ENCODE peak calls at places on chromosomes 3 and 15, in eight cellular contexts. One of them, this sample, is unnamed.

GRCh38 chr15:40002295-40002694 is 36.7 kb downstream of the SRP14 start:
- DNase-seq in PC-3: peak
- DNase-seq in GM23248: peak
- DNase-seq in hepatocyte: peak
- DNase-seq in neural progenitor cell: no peak
- DNase-seq in GM23338: peak
- DNase-seq in HCT116: no peak
- DNase-seq in MM.1S: no peak
- DNase-seq in this sample: no peak

GRCh38 chr15:39736646-39737550 is 45.7 kb downstream of the FSIP1 start:
- DNase-seq in PC-3: no peak
- DNase-seq in GM23248: no peak
- DNase-seq in hepatocyte: no peak
- DNase-seq in neural progenitor cell: no peak
- DNase-seq in GM23338: no peak
- DNase-seq in HCT116: no peak
- DNase-seq in MM.1S: no peak
- DNase-seq in this sample: no peak

GRCh38 chr3:182914341-182914740 is 66.0 kb downstream of the DCUN1D1 start:
- DNase-seq in PC-3: no peak
- DNase-seq in GM23248: no peak
- DNase-seq in hepatocyte: no peak
- DNase-seq in neural progenitor cell: no peak
- DNase-seq in GM23338: no peak
- DNase-seq in HCT116: no peak
- DNase-seq in MM.1S: no peak
- DNase-seq in this sample: no peak

GRCh38 chr15:47715856-47716445 is 1.4 kb upstream of the SEMA6D start:
- DNase-seq in PC-3: no peak
- DNase-seq in GM23248: peak
- DNase-seq in hepatocyte: no peak
- DNase-seq in neural progenitor cell: peak
- DNase-seq in GM23338: no peak
- DNase-seq in HCT116: no peak
- DNase-seq in MM.1S: no peak
- DNase-seq in this sample: no peak

GRCh38 chr15:70266412-70267089 is 168.8 kb upstream of the TLE3 start:
- DNase-seq in PC-3: no peak
- DNase-seq in GM23248: no peak
- DNase-seq in hepatocyte: no peak
- DNase-seq in neural progenitor cell: no peak
- DNase-seq in GM23338: no peak
- DNase-seq in HCT116: no peak
- DNase-seq in MM.1S: no peak
- DNase-seq in this sample: no peak

GRCh38 chr3:168620854-168621253 is 525.1 kb upstream of the GOLIM4 start:
- DNase-seq in PC-3: peak
- DNase-seq in GM23248: peak
- DNase-seq in hepatocyte: peak
- DNase-seq in neural progenitor cell: peak
- DNase-seq in GM23338: peak
- DNase-seq in HCT116: peak
- DNase-seq in MM.1S: peak
- DNase-seq in this sample: peak

GRCh38 chr15:33148129-33148850 is 46.2 kb downstream of the FMN1 start:
- DNase-seq in PC-3: no peak
- DNase-seq in GM23248: no peak
- DNase-seq in hepatocyte: no peak
- DNase-seq in neural progenitor cell: no peak
- DNase-seq in GM23338: no peak
- DNase-seq in HCT116: no peak
- DNase-seq in MM.1S: no peak
- DNase-seq in this sample: no peak

GRCh38 chr3:124557433-124558232 is 172.6 kb upstream of the UMPS start:
- DNase-seq in PC-3: peak
- DNase-seq in GM23248: peak
- DNase-seq in hepatocyte: no peak
- DNase-seq in neural progenitor cell: no peak
- DNase-seq in GM23338: no peak
- DNase-seq in HCT116: no peak
- DNase-seq in MM.1S: no peak
- DNase-seq in this sample: no peak

GRCh38 chr15:62928996-62929350 is 113.6 kb upstream of the TPM1 start:
- DNase-seq in PC-3: peak
- DNase-seq in GM23248: peak
- DNase-seq in hepatocyte: no peak
- DNase-seq in neural progenitor cell: no peak
- DNase-seq in GM23338: no peak
- DNase-seq in HCT116: peak
- DNase-seq in MM.1S: no peak
- DNase-seq in this sample: no peak

GRCh38 chr15:32098033-32098432 is 67.7 kb downstream of the CHRNA7 start:
- DNase-seq in PC-3: no peak
- DNase-seq in GM23248: no peak
- DNase-seq in hepatocyte: peak
- DNase-seq in neural progenitor cell: no peak
- DNase-seq in GM23338: no peak
- DNase-seq in HCT116: no peak
- DNase-seq in MM.1S: no peak
- DNase-seq in this sample: no peak

GRCh38 chr15:54208786-54209185 is 230.5 kb downstream of the UNC13C start:
- DNase-seq in PC-3: no peak
- DNase-seq in GM23248: no peak
- DNase-seq in hepatocyte: no peak
- DNase-seq in neural progenitor cell: no peak
- DNase-seq in GM23338: no peak
- DNase-seq in HCT116: no peak
- DNase-seq in MM.1S: no peak
- DNase-seq in this sample: no peak

GRCh38 chr3:94004301-94004910 is 24.0 kb downstream of the STX19 start:
- DNase-seq in PC-3: peak
- DNase-seq in GM23248: peak
- DNase-seq in hepatocyte: peak
- DNase-seq in neural progenitor cell: peak
- DNase-seq in GM23338: peak
- DNase-seq in HCT116: peak
- DNase-seq in MM.1S: peak
- DNase-seq in this sample: peak

GRCh38 chr3:17431477-17432045 is 310.9 kb downstream of the TBC1D5 start:
- DNase-seq in PC-3: no peak
- DNase-seq in GM23248: peak
- DNase-seq in hepatocyte: no peak
- DNase-seq in neural progenitor cell: no peak
- DNase-seq in GM23338: no peak
- DNase-seq in HCT116: no peak
- DNase-seq in MM.1S: no peak
- DNase-seq in this sample: no peak

GRCh38 chr3:192847918-192848317 is 69.7 kb downstream of the MB21D2 start:
- DNase-seq in PC-3: no peak
- DNase-seq in GM23248: peak
- DNase-seq in hepatocyte: no peak
- DNase-seq in neural progenitor cell: no peak
- DNase-seq in GM23338: no peak
- DNase-seq in HCT116: no peak
- DNase-seq in MM.1S: no peak
- DNase-seq in this sample: no peak

GRCh38 chr3:186444974-186445373 is 82.9 kb upstream of the DGKG start:
- DNase-seq in PC-3: no peak
- DNase-seq in GM23248: no peak
- DNase-seq in hepatocyte: no peak
- DNase-seq in neural progenitor cell: no peak
- DNase-seq in GM23338: no peak
- DNase-seq in HCT116: no peak
- DNase-seq in MM.1S: no peak
- DNase-seq in this sample: no peak

GRCh38 chr15:34125945-34126344 is 24.1 kb downstream of the PGBD4 start:
- DNase-seq in PC-3: no peak
- DNase-seq in GM23248: no peak
- DNase-seq in hepatocyte: no peak
- DNase-seq in neural progenitor cell: no peak
- DNase-seq in GM23338: no peak
- DNase-seq in HCT116: no peak
- DNase-seq in MM.1S: no peak
- DNase-seq in this sample: no peak

GRCh38 chr15:36364377-36364776 is 215.0 kb upstream of the CDIN1 start:
- DNase-seq in PC-3: no peak
- DNase-seq in GM23248: no peak
- DNase-seq in hepatocyte: no peak
- DNase-seq in neural progenitor cell: no peak
- DNase-seq in GM23338: no peak
- DNase-seq in HCT116: no peak
- DNase-seq in MM.1S: no peak
- DNase-seq in this sample: no peak

GRCh38 chr3:13623101-13623654 is 74.3 kb downstream of the FBLN2 start:
- DNase-seq in PC-3: no peak
- DNase-seq in GM23248: no peak
- DNase-seq in hepatocyte: peak
- DNase-seq in neural progenitor cell: peak
- DNase-seq in GM23338: no peak
- DNase-seq in HCT116: no peak
- DNase-seq in MM.1S: no peak
- DNase-seq in this sample: no peak

GRCh38 chr3:6799264-6799915 is 61.5 kb upstream of the GRM7 start:
- DNase-seq in PC-3: peak
- DNase-seq in GM23248: peak
- DNase-seq in hepatocyte: peak
- DNase-seq in neural progenitor cell: peak
- DNase-seq in GM23338: peak
- DNase-seq in HCT116: peak
- DNase-seq in MM.1S: peak
- DNase-seq in this sample: peak

GRCh38 chr3:87797872-87798566 is 260.8 kb downstream of the CGGBP1 start:
- DNase-seq in PC-3: no peak
- DNase-seq in GM23248: no peak
- DNase-seq in hepatocyte: no peak
- DNase-seq in neural progenitor cell: no peak
- DNase-seq in GM23338: no peak
- DNase-seq in HCT116: no peak
- DNase-seq in MM.1S: no peak
- DNase-seq in this sample: no peak

GRCh38 chr3:87801409-87801808 is 257.4 kb downstream of the CGGBP1 start:
- DNase-seq in PC-3: no peak
- DNase-seq in GM23248: no peak
- DNase-seq in hepatocyte: no peak
- DNase-seq in neural progenitor cell: peak
- DNase-seq in GM23338: peak
- DNase-seq in HCT116: no peak
- DNase-seq in MM.1S: no peak
- DNase-seq in this sample: no peak

GRCh38 chr3:87793322-87793877 is 265.4 kb downstream of the CGGBP1 start:
- DNase-seq in PC-3: no peak
- DNase-seq in GM23248: no peak
- DNase-seq in hepatocyte: no peak
- DNase-seq in neural progenitor cell: peak
- DNase-seq in GM23338: no peak
- DNase-seq in HCT116: no peak
- DNase-seq in MM.1S: no peak
- DNase-seq in this sample: no peak

GRCh38 chr3:87796137-87796899 is 262.5 kb downstream of the CGGBP1 start:
- DNase-seq in PC-3: no peak
- DNase-seq in GM23248: no peak
- DNase-seq in hepatocyte: no peak
- DNase-seq in neural progenitor cell: no peak
- DNase-seq in GM23338: no peak
- DNase-seq in HCT116: no peak
- DNase-seq in MM.1S: no peak
- DNase-seq in this sample: no peak

DNA sequence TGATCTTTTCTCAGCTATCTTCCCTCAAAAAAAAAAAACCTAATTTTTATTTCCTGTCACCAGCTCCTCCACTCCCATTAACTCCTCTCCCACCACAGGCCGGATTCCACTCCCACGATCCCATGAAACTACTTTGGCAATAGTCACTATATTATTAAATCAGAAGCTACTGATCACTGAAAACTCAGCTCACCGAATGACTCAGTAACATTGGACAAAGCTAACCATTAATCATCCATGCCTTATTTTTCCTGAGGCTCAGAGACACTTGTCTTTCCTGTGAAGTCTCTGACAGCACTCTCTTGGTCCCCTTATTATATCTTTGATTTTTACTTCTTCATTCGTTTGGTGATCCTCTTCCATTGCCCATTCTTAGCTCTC is 260.2 kb downstream of the CGGBP1 start:
- DNase-seq in PC-3: peak
- DNase-seq in GM23248: peak
- DNase-seq in hepatocyte: no peak
- DNase-seq in neural progenitor cell: no peak
- DNase-seq in GM23338: no peak
- DNase-seq in HCT116: no peak
- DNase-seq in MM.1S: no peak
- DNase-seq in this sample: no peak
- H3K4me2 ChIP-seq in PC-3: no peak
- H3K4me2 ChIP-seq in GM23248: no peak
- H3K4me2 ChIP-seq in hepatocyte: no peak
- H3K4me2 ChIP-seq in neural progenitor cell: no peak
- H3K4me2 ChIP-seq in GM23338: no peak
- H3K4me2 ChIP-seq in HCT116: no peak
- H3K4me2 ChIP-seq in MM.1S: no peak
- H3K4me2 ChIP-seq in this sample: no peak

GRCh38 chr3:71065764-71066013 is 517.8 kb downstream of the FOXP1 start:
- DNase-seq in PC-3: no peak
- DNase-seq in GM23248: no peak
- DNase-seq in hepatocyte: no peak
- DNase-seq in neural progenitor cell: no peak
- DNase-seq in GM23338: no peak
- DNase-seq in HCT116: no peak
- DNase-seq in MM.1S: no peak
- DNase-seq in this sample: no peak
- H3K4me3 ChIP-seq in PC-3: peak
- H3K4me3 ChIP-seq in GM23248: peak
- H3K4me3 ChIP-seq in hepatocyte: peak
- H3K4me3 ChIP-seq in neural progenitor cell: peak
- H3K4me3 ChIP-seq in GM23338: peak
- H3K4me3 ChIP-seq in HCT116: no peak
- H3K4me3 ChIP-seq in MM.1S: peak
- H3K4me3 ChIP-seq in this sample: peak

DNA sequence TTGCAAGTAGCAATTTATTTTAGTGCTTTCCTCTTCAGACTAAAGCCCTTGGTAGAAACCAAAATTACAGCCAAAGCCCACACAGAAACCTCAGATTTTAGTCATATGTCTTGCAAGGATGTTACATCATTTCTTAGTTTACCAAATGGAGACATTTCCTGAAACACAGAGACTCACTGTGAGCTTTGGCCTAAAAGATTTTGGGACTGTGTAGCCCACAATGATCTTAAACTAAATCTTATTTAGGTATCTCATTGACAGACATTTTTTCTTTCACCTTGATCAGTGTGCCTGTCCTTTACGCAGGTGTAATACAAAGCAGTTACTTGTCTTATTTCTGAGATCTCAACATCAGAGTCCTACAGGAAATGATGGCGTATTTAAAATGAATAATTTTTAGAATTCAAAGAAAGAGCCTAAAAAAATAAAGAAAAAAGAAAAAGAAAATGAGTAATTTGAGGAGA is 27.8 kb upstream of the AP4E1 start:
- DNase-seq in PC-3: peak
- DNase-seq in GM23248: peak
- DNase-seq in hepatocyte: no peak
- DNase-seq in neural progenitor cell: no peak
- DNase-seq in GM23338: no peak
- DNase-seq in HCT116: no peak
- DNase-seq in MM.1S: no peak
- DNase-seq in this sample: peak
- TF ChIP-seq EZH2phosphoT487 in PC-3: no peak
- TF ChIP-seq EZH2phosphoT487 in GM23248: no peak
- TF ChIP-seq EZH2phosphoT487 in hepatocyte: no peak
- TF ChIP-seq EZH2phosphoT487 in neural progenitor cell: no peak
- TF ChIP-seq EZH2phosphoT487 in GM23338: no peak
- TF ChIP-seq EZH2phosphoT487 in HCT116: no peak
- TF ChIP-seq EZH2phosphoT487 in MM.1S: no peak
- TF ChIP-seq EZH2phosphoT487 in this sample: no peak

GRCh38 chr15:59654043-59654442 is 3.3 kb downstream of the GTF2A2 start:
- DNase-seq in PC-3: no peak
- DNase-seq in GM23248: no peak
- DNase-seq in hepatocyte: no peak
- DNase-seq in neural progenitor cell: no peak
- DNase-seq in GM23338: no peak
- DNase-seq in HCT116: no peak
- DNase-seq in MM.1S: no peak
- DNase-seq in this sample: no peak
- H3K4me2 ChIP-seq in PC-3: no peak
- H3K4me2 ChIP-seq in GM23248: no peak
- H3K4me2 ChIP-seq in hepatocyte: no peak
- H3K4me2 ChIP-seq in neural progenitor cell: no peak
- H3K4me2 ChIP-seq in GM23338: no peak
- H3K4me2 ChIP-seq in HCT116: no peak
- H3K4me2 ChIP-seq in MM.1S: no peak
- H3K4me2 ChIP-seq in this sample: no peak